ENCODE peak calls at places on chromosomes 6 and 20, in ten cellular contexts. H is NCI-H446; K is HT-29; T is HCEC 1CT; I is KG1; A is fibroblast of villous mesenchyme; O is H54; V is hypothalamus; L is stimulated activated CD8-positive, alpha-beta memory T cell treated with anti-CD3 and anti-CD28 coated beads, Interleukin-2, amount 100 ng/mL, for 1 hour; Q is GM20000. C is an unnamed sample.

GRCh38 chr6:161682982-161683381 is 409.1 kb upstream of the AGPAT4 start:
- DNase-seq in O (no peak), A (no peak), I (no peak), L (no peak), T (no peak), K (no peak), H (no peak), V (no peak), Q (no peak), C (no peak)

GRCh38 chr6:14924126-14925024 is 321.5 kb upstream of the JARID2 start:
- DNase-seq in L (no peak), V (no peak), A (no peak), I (no peak), K (no peak), H (no peak), O (no peak), Q (no peak), T (no peak), C (no peak)

GRCh38 chr20:38673261-38673660 is 51.0 kb upstream of the SLC32A1 start:
- DNase-seq in K (no peak), Q (no peak), I (no peak), O (no peak), A (no peak), T (no peak), V (no peak), H (no peak), L (no peak), C (no peak)

GRCh38 chr6:158457616-158458278 is 102.1 kb upstream of the TMEM181 start:
- DNase-seq in O (no peak), T (peak), K (no peak), Q (no peak), V (no peak), L (no peak), I (no peak), H (no peak), A (no peak), C (no peak)

GRCh38 chr6:107800564-107801164 is 23.4 kb downstream of the SCML4 start:
- DNase-seq in A (no peak), H (no peak), O (no peak), L (no peak), I (no peak), Q (peak), K (no peak), T (no peak), V (no peak), C (no peak)

GRCh38 chr6:107784669-107785068 is 39.4 kb downstream of the SCML4 start:
- DNase-seq in V (no peak), Q (no peak), K (no peak), A (peak), L (no peak), T (no peak), I (no peak), O (no peak), H (no peak), C (peak)

GRCh38 chr20:59578602-59579403 is 25.5 kb upstream of the PHACTR3 start:
- DNase-seq in O (no peak), A (no peak), V (no peak), H (no peak), K (no peak), L (no peak), I (no peak), Q (no peak), T (no peak), C (no peak)

GRCh38 chr6:123801067-123801466 is 2.6 kb upstream of the NKAIN2 start:
- DNase-seq in Q (no peak), K (no peak), L (no peak), H (no peak), A (no peak), I (no peak), T (no peak), V (no peak), O (no peak), C (no peak)

GRCh38 chr20:59515013-59515905 is 89.1 kb upstream of the PHACTR3 start:
- DNase-seq in A (peak), T (peak), I (no peak), V (peak), K (peak), O (peak), Q (no peak), L (no peak), H (peak), C (peak)

GRCh38 chr6:53679446-53679933 is 13.9 kb upstream of the KLHL31 start:
- DNase-seq in T (peak), O (peak), L (no peak), K (peak), I (no peak), V (no peak), H (no peak), A (peak), Q (peak), C (peak)

GRCh38 chr20:5171074-5171789 is 44.4 kb downstream of the CDS2 start:
- DNase-seq in T (no peak), O (no peak), H (no peak), K (no peak), V (peak), I (no peak), Q (no peak), A (no peak), L (no peak), C (no peak)

GRCh38 chr6:33073431-33073871 is at the start of gene HLA-DPA1:
- DNase-seq in V (peak), Q (peak), T (peak), K (peak), L (no peak), H (no peak), A (peak), I (peak), O (peak), C (no peak)

GRCh38 chr20:461254-462198 is 807 bp downstream of the TBC1D20 start:
- DNase-seq in Q (no peak), O (peak), L (peak), A (peak), T (peak), K (peak), I (peak), H (peak), V (peak), C (peak)

GRCh38 chr20:29689411-29690225 is 1567.8 kb upstream of the DEFB115 start:
- DNase-seq in O (no peak), H (peak), K (no peak), V (no peak), T (no peak), A (no peak), L (no peak), Q (no peak), I (no peak), C (no peak)

GRCh38 chr6:25629202-25629584 is 22.8 kb upstream of the SCGN start:
- DNase-seq in L (no peak), T (no peak), Q (no peak), V (no peak), A (no peak), K (no peak), H (no peak), I (no peak), O (no peak), C (no peak)

GRCh38 chr6:166643907-166644590 is 17.0 kb upstream of the RPS6KA2 start:
- DNase-seq in Q (no peak), O (no peak), H (no peak), V (no peak), T (no peak), K (no peak), I (no peak), A (no peak), L (no peak), C (no peak)

GRCh38 chr6:107064579-107065065 is 36.6 kb downstream of the MTRES1 start:
- DNase-seq in V (no peak), T (peak), Q (no peak), L (no peak), O (peak), H (no peak), I (no peak), K (peak), A (peak), C (no peak)

GRCh38 chr20:63178889-63179751 is 36.8 kb downstream of the YTHDF1 start:
- DNase-seq in T (no peak), H (no peak), K (peak), A (peak), O (peak), Q (peak), V (peak), L (peak), I (no peak), C (peak)

GRCh38 chr6:90399970-90400369 is 103.3 kb upstream of the BACH2 start:
- DNase-seq in T (no peak), K (no peak), O (no peak), V (no peak), A (no peak), L (no peak), H (no peak), Q (no peak), I (no peak), C (no peak)

GRCh38 chr6:90497411-90497810 is 89.5 kb downstream of the MAP3K7 start:
- DNase-seq in O (no peak), V (no peak), I (no peak), Q (no peak), T (no peak), H (no peak), L (no peak), K (peak), A (no peak), C (no peak)

GRCh38 chr6:3432416-3432815 is 24.4 kb downstream of the SLC22A23 start:
- DNase-seq in K (no peak), V (no peak), T (no peak), A (no peak), O (no peak), I (no peak), H (no peak), Q (no peak), L (no peak), C (no peak)

GRCh38 chr6:71510057-71510713 is 221.6 kb downstream of the OGFRL1 start:
- DNase-seq in I (no peak), O (peak), T (peak), H (peak), Q (peak), A (peak), L (no peak), V (peak), K (peak), C (peak)

GRCh38 chr20:64077876-64078551 is 1.3 kb downstream of the RGS19 start:
- DNase-seq in K (no peak), I (peak), H (no peak), O (no peak), T (no peak), L (peak), V (no peak), A (no peak), Q (peak), C (no peak)

GRCh38 chr6:29702519-29703103 is 20.6 kb upstream of the HLA-F start:
- DNase-seq in O (peak), L (peak), I (no peak), V (peak), Q (peak), T (peak), H (no peak), A (peak), K (peak), C (peak)

GRCh38 chr20:50301712-50302111 is 111.1 kb downstream of the CEBPB start:
- DNase-seq in T (no peak), V (no peak), K (no peak), A (no peak), L (no peak), Q (no peak), I (no peak), O (no peak), H (no peak), C (no peak)

GRCh38 chr6:45698046-45698445 is 317.6 kb downstream of the CLIC5 start:
- DNase-seq in V (no peak), H (no peak), L (no peak), I (no peak), O (no peak), Q (no peak), K (no peak), T (peak), A (no peak), C (no peak)

GRCh38 chr20:22513574-22513973 is 70.8 kb downstream of the FOXA2 start:
- DNase-seq in H (no peak), O (no peak), L (no peak), I (no peak), K (no peak), V (no peak), A (no peak), Q (no peak), T (no peak), C (no peak)

GRCh38 chr20:58927490-58928061 is 53.5 kb upstream of the NELFCD start:
- DNase-seq in T (no peak), K (no peak), O (no peak), I (no peak), Q (no peak), A (no peak), H (no peak), V (no peak), L (no peak), C (peak)

GRCh38 chr6:35297541-35298481 is at the start of gene DEF6:
- DNase-seq in O (peak), Q (peak), V (peak), A (peak), L (peak), I (peak), H (no peak), T (no peak), K (peak), C (peak)

GRCh38 chr6:144657691-144658090 is 372.6 kb downstream of the UTRN start:
- DNase-seq in L (no peak), T (no peak), Q (no peak), V (no peak), A (no peak), K (no peak), I (no peak), O (no peak), H (no peak), C (no peak)